ENCODE peak calls at places on chromosome 9, in seven cellular contexts. One of them, this sample, is unnamed.

GRCh38 chr9:78357165-78357873 is 60.4 kb downstream of the PSAT1 start:
- DNase-seq in fibroblast of pulmonary artery: no peak
- DNase-seq in right cardiac atrium: no peak
- DNase-seq in GM06990: peak
- DNase-seq in Peyer's patch: no peak
- DNase-seq in adipocyte: no peak
- DNase-seq in lower leg skin: no peak
- DNase-seq in this sample: no peak

GRCh38 chr9:137544176-137544755 is 5.9 kb downstream of the PNPLA7 start:
- DNase-seq in lower leg skin: no peak
- DNase-seq in GM06990: no peak
- DNase-seq in adipocyte: no peak
- DNase-seq in fibroblast of pulmonary artery: peak
- DNase-seq in Peyer's patch: no peak
- DNase-seq in right cardiac atrium: no peak
- DNase-seq in this sample: peak

GRCh38 chr9:31364171-31364570 is 1020.3 kb upstream of the ACO1 start:
- DNase-seq in fibroblast of pulmonary artery: no peak
- DNase-seq in adipocyte: no peak
- DNase-seq in right cardiac atrium: no peak
- DNase-seq in lower leg skin: no peak
- DNase-seq in Peyer's patch: no peak
- DNase-seq in GM06990: no peak
- DNase-seq in this sample: no peak

GRCh38 chr9:127923046-127923445 is 6.2 kb upstream of the ST6GALNAC4 start:
- DNase-seq in Peyer's patch: no peak
- DNase-seq in fibroblast of pulmonary artery: no peak
- DNase-seq in right cardiac atrium: no peak
- DNase-seq in adipocyte: no peak
- DNase-seq in lower leg skin: no peak
- DNase-seq in GM06990: no peak
- DNase-seq in this sample: no peak

GRCh38 chr9:127828262-127829031 is 25.8 kb downstream of the FPGS start:
- DNase-seq in fibroblast of pulmonary artery: peak
- DNase-seq in adipocyte: peak
- DNase-seq in GM06990: no peak
- DNase-seq in Peyer's patch: peak
- DNase-seq in right cardiac atrium: peak
- DNase-seq in lower leg skin: peak
- DNase-seq in this sample: peak

GRCh38 chr9:69393425-69393824 is 68.4 kb downstream of the ENTREP1 start:
- DNase-seq in right cardiac atrium: no peak
- DNase-seq in adipocyte: no peak
- DNase-seq in GM06990: no peak
- DNase-seq in lower leg skin: no peak
- DNase-seq in Peyer's patch: no peak
- DNase-seq in fibroblast of pulmonary artery: no peak
- DNase-seq in this sample: no peak

GRCh38 chr9:132037470-132037869 is 42.2 kb downstream of the MED27 start:
- DNase-seq in right cardiac atrium: no peak
- DNase-seq in fibroblast of pulmonary artery: no peak
- DNase-seq in Peyer's patch: no peak
- DNase-seq in lower leg skin: no peak
- DNase-seq in adipocyte: no peak
- DNase-seq in GM06990: no peak
- DNase-seq in this sample: no peak

GRCh38 chr9:128619127-128619526 is 37.5 kb downstream of the DYNC2I2 start:
- DNase-seq in Peyer's patch: no peak
- DNase-seq in GM06990: no peak
- DNase-seq in lower leg skin: no peak
- DNase-seq in right cardiac atrium: no peak
- DNase-seq in fibroblast of pulmonary artery: no peak
- DNase-seq in adipocyte: no peak
- DNase-seq in this sample: no peak

GRCh38 chr9:124011460-124012301 is at the start of gene LHX2:
- DNase-seq in Peyer's patch: no peak
- DNase-seq in lower leg skin: no peak
- DNase-seq in GM06990: peak
- DNase-seq in adipocyte: peak
- DNase-seq in fibroblast of pulmonary artery: peak
- DNase-seq in right cardiac atrium: peak
- DNase-seq in this sample: peak

GRCh38 chr9:21728781-21729180 is 73.7 kb upstream of the MTAP start:
- DNase-seq in right cardiac atrium: no peak
- DNase-seq in adipocyte: peak
- DNase-seq in lower leg skin: no peak
- DNase-seq in Peyer's patch: no peak
- DNase-seq in fibroblast of pulmonary artery: peak
- DNase-seq in GM06990: no peak
- DNase-seq in this sample: no peak

GRCh38 chr9:70229026-70229425 is 29.8 kb upstream of the SMC5 start:
- DNase-seq in adipocyte: no peak
- DNase-seq in lower leg skin: no peak
- DNase-seq in fibroblast of pulmonary artery: no peak
- DNase-seq in GM06990: no peak
- DNase-seq in Peyer's patch: no peak
- DNase-seq in right cardiac atrium: no peak
- DNase-seq in this sample: no peak

GRCh38 chr9:4700932-4701331 is 21.6 kb downstream of the CDC37L1 start:
- DNase-seq in lower leg skin: no peak
- DNase-seq in GM06990: no peak
- DNase-seq in right cardiac atrium: no peak
- DNase-seq in Peyer's patch: no peak
- DNase-seq in fibroblast of pulmonary artery: no peak
- DNase-seq in adipocyte: no peak
- DNase-seq in this sample: peak

GRCh38 chr9:32294051-32294600 is 90.3 kb upstream of the ACO1 start:
- DNase-seq in right cardiac atrium: no peak
- DNase-seq in adipocyte: peak
- DNase-seq in fibroblast of pulmonary artery: no peak
- DNase-seq in lower leg skin: no peak
- DNase-seq in Peyer's patch: no peak
- DNase-seq in GM06990: no peak
- DNase-seq in this sample: peak

GRCh38 chr9:94768766-94769165 is 42.3 kb downstream of the AOPEP start:
- DNase-seq in fibroblast of pulmonary artery: no peak
- DNase-seq in Peyer's patch: no peak
- DNase-seq in right cardiac atrium: no peak
- DNase-seq in adipocyte: no peak
- DNase-seq in GM06990: no peak
- DNase-seq in lower leg skin: no peak
- DNase-seq in this sample: no peak

GRCh38 chr9:33924978-33925797 is 108.2 kb downstream of the UBE2R2 start:
- DNase-seq in adipocyte: peak
- DNase-seq in fibroblast of pulmonary artery: peak
- DNase-seq in Peyer's patch: no peak
- DNase-seq in right cardiac atrium: peak
- DNase-seq in GM06990: no peak
- DNase-seq in lower leg skin: no peak
- DNase-seq in this sample: peak

GRCh38 chr9:93247892-93248291 is 64.0 kb downstream of the WNK2 start:
- DNase-seq in adipocyte: no peak
- DNase-seq in lower leg skin: no peak
- DNase-seq in GM06990: no peak
- DNase-seq in fibroblast of pulmonary artery: no peak
- DNase-seq in right cardiac atrium: no peak
- DNase-seq in Peyer's patch: no peak
- DNase-seq in this sample: no peak

GRCh38 chr9:129322641-129323375 is 144.7 kb upstream of the IER5L start:
- DNase-seq in lower leg skin: no peak
- DNase-seq in adipocyte: no peak
- DNase-seq in GM06990: no peak
- DNase-seq in Peyer's patch: peak
- DNase-seq in fibroblast of pulmonary artery: no peak
- DNase-seq in right cardiac atrium: no peak
- DNase-seq in this sample: no peak

GRCh38 chr9:99103505-99103904 is 1.4 kb upstream of the TGFBR1 start:
- DNase-seq in lower leg skin: no peak
- DNase-seq in GM06990: no peak
- DNase-seq in fibroblast of pulmonary artery: no peak
- DNase-seq in Peyer's patch: no peak
- DNase-seq in right cardiac atrium: no peak
- DNase-seq in adipocyte: peak
- DNase-seq in this sample: peak

GRCh38 chr9:80066931-80067330 is 495.2 kb downstream of the TLE4 start:
- DNase-seq in Peyer's patch: no peak
- DNase-seq in right cardiac atrium: no peak
- DNase-seq in lower leg skin: no peak
- DNase-seq in adipocyte: no peak
- DNase-seq in fibroblast of pulmonary artery: no peak
- DNase-seq in GM06990: no peak
- DNase-seq in this sample: no peak

GRCh38 chr9:70470050-70471015 is 55.9 kb upstream of the KLF9 start:
- DNase-seq in GM06990: no peak
- DNase-seq in Peyer's patch: peak
- DNase-seq in right cardiac atrium: peak
- DNase-seq in adipocyte: peak
- DNase-seq in fibroblast of pulmonary artery: peak
- DNase-seq in lower leg skin: peak
- DNase-seq in this sample: peak

DNA sequence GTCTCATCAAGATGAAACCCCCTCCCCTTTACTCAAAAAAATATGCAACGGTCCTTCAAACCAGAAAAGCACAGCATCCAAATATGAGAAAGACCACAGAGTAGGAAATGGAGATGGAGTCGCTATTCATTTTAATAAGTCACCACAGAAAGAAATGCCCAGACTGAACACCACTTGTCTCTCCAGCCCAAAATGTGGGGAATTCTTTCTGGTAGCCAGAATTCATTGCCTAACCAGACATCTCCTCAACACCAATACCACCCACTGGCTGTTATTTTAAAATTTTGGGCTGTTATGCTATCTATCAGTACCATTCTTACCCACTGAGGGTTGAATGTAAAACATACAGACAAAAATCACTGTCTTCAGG is 100.1 kb downstream of the SUSD1 start:
- DNase-seq in adipocyte: no peak
- DNase-seq in lower leg skin: no peak
- DNase-seq in Peyer's patch: no peak
- DNase-seq in GM06990: no peak
- DNase-seq in right cardiac atrium: no peak
- DNase-seq in fibroblast of pulmonary artery: no peak
- DNase-seq in this sample: no peak
- H3K4me3 ChIP-seq in adipocyte: no peak
- H3K4me3 ChIP-seq in lower leg skin: no peak
- H3K4me3 ChIP-seq in Peyer's patch: no peak
- H3K4me3 ChIP-seq in GM06990: no peak
- H3K4me3 ChIP-seq in right cardiac atrium: no peak
- H3K4me3 ChIP-seq in fibroblast of pulmonary artery: no peak
- H3K4me3 ChIP-seq in this sample: no peak

DNA sequence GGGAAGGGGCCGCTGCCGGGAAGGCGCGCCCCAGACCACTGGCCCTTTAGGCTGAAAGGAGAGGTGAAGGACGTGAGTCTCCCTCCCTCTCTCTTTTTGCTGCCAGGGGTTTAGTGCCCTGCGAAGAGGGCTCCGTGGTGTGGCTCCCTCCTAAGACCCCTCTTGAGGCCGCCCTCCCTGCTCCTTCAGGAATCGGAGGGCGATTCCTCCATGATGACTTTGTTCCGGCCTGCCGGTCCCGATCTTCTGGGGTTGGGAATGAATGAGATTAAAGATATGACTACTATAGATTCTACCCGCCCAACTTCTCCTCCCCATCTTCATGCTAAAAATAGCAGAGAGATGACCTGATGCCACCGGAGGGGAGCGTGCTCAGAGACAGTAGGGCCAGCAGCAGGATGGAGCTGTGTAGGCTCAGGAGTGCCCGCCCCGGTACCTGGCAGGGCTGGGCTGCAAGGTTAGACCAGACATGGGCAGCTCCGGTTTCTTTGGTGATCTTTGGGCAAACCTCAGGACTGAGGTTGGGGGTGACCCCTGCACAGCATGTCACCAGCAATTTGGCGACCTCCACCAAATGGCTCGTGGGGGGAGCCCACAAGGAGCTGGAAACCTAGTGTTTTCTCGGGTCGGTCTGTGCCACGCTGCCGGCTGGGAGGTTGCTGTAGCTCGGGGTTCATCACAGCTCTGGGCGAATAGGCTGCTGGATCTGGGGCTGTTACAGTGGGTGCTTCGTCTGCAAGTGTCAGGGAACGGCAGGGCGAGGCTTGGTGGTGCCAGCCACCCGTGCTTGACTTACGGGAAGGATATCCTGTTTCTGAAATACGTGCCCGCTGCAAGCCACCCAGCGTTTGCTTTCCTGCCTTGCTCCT is 1.7 kb downstream of the OLFM1 start:
- DNase-seq in GM06990: no peak
- DNase-seq in right cardiac atrium: no peak
- DNase-seq in adipocyte: no peak
- DNase-seq in lower leg skin: no peak
- DNase-seq in Peyer's patch: no peak
- DNase-seq in fibroblast of pulmonary artery: no peak
- DNase-seq in this sample: no peak
- H3K4me3 ChIP-seq in GM06990: no peak
- H3K4me3 ChIP-seq in right cardiac atrium: no peak
- H3K4me3 ChIP-seq in adipocyte: no peak
- H3K4me3 ChIP-seq in lower leg skin: no peak
- H3K4me3 ChIP-seq in Peyer's patch: peak
- H3K4me3 ChIP-seq in fibroblast of pulmonary artery: no peak
- H3K4me3 ChIP-seq in this sample: no peak

GRCh38 chr9:35675204-35675603 is 1.5 kb downstream of the CA9 start:
- DNase-seq in right cardiac atrium: no peak
- DNase-seq in adipocyte: no peak
- DNase-seq in lower leg skin: no peak
- DNase-seq in fibroblast of pulmonary artery: no peak
- DNase-seq in GM06990: no peak
- DNase-seq in Peyer's patch: no peak
- DNase-seq in this sample: no peak
- H3K4me3 ChIP-seq in right cardiac atrium: peak
- H3K4me3 ChIP-seq in adipocyte: peak
- H3K4me3 ChIP-seq in lower leg skin: no peak
- H3K4me3 ChIP-seq in fibroblast of pulmonary artery: peak
- H3K4me3 ChIP-seq in GM06990: no peak
- H3K4me3 ChIP-seq in Peyer's patch: peak
- H3K4me3 ChIP-seq in this sample: peak

DNA sequence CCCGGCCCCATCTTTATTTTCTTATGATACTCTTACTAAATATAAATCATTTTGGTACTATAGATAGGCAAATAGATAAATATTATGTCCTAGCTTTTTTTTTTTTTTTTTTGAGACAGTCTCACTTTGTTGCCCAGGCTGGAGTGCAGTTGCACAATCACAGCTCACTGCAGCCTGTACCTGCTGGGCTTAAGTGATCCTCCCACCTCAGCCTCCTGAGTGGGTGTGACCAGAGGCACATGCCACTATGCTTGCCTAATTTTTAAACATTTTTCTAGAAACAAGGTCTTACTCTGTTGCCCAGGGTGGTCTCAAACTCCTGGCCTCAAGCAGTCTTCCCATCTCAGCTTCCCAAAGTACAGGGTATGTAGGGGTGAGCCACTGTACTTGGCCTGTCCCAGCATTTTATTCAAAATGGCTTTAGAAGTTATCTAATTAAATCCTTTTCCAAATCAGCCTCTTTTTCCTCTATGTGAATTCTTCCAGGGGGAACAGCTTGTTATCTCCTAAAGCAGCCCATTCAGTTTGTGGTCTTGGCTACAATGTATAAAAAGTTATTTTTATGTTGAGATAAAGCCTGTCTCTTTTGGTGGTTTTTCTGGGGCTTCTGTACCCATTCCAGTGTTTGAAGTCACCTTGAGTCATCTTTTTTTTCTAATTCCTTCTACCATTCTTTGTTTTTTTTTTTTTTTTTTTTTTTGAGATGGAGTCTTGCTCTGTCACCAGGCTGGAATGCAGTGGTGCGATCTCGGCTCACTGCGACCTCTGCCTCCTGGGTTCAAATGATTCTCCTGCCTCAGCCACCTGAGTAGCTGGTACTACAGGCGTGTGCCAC is 12.1 kb downstream of the MELK start:
- DNase-seq in right cardiac atrium: no peak
- DNase-seq in GM06990: no peak
- DNase-seq in lower leg skin: no peak
- DNase-seq in fibroblast of pulmonary artery: peak
- DNase-seq in Peyer's patch: no peak
- DNase-seq in adipocyte: no peak
- DNase-seq in this sample: peak
- H3K4me3 ChIP-seq in right cardiac atrium: no peak
- H3K4me3 ChIP-seq in GM06990: no peak
- H3K4me3 ChIP-seq in lower leg skin: no peak
- H3K4me3 ChIP-seq in fibroblast of pulmonary artery: no peak
- H3K4me3 ChIP-seq in Peyer's patch: no peak
- H3K4me3 ChIP-seq in adipocyte: no peak
- H3K4me3 ChIP-seq in this sample: no peak